ENCODE peak calls at places on chromosomes 16 and 17, in four cellular contexts. One of them, this sample, is unnamed.

GRCh38 chr17:67137026-67137370 is 92.6 kb downstream of the CACNG1 start:
- DNase-seq in HepG2: no peak
- DNase-seq in HCT116: no peak
- DNase-seq in K562: no peak
- DNase-seq in this sample: no peak

GRCh38 chr17:2780931-2781454 is 15.2 kb upstream of the RAP1GAP2 start:
- DNase-seq in HepG2: no peak
- DNase-seq in HCT116: no peak
- DNase-seq in K562: no peak
- DNase-seq in this sample: no peak

GRCh38 chr17:358491-359133 is 6.0 kb upstream of the RPH3AL start:
- DNase-seq in HepG2: no peak
- DNase-seq in K562: no peak
- DNase-seq in HCT116: no peak
- DNase-seq in this sample: no peak

GRCh38 chr16:68273459-68273858 is 9.1 kb downstream of the SLC7A6 start:
- DNase-seq in K562: no peak
- DNase-seq in HCT116: no peak
- DNase-seq in HepG2: no peak
- DNase-seq in this sample: no peak

GRCh38 chr16:79164378-79164720 is 436.2 kb downstream of the MAF start:
- DNase-seq in K562: no peak
- DNase-seq in HepG2: no peak
- DNase-seq in HCT116: no peak
- DNase-seq in this sample: no peak

GRCh38 chr16:58329147-58329546 is 34.3 kb upstream of the PRSS54 start:
- DNase-seq in K562: no peak
- DNase-seq in HepG2: no peak
- DNase-seq in HCT116: no peak
- DNase-seq in this sample: no peak

GRCh38 chr17:35730400-35731005 is 936 bp upstream of the RASL10B start:
- DNase-seq in HCT116: no peak
- DNase-seq in HepG2: no peak
- DNase-seq in K562: no peak
- DNase-seq in this sample: no peak

GRCh38 chr16:83066881-83067280 is 440.1 kb downstream of the CDH13 start:
- DNase-seq in K562: no peak
- DNase-seq in HepG2: no peak
- DNase-seq in HCT116: no peak
- DNase-seq in this sample: no peak

GRCh38 chr16:15961060-15961511 is 11.7 kb downstream of the ABCC1 start:
- DNase-seq in HepG2: no peak
- DNase-seq in K562: no peak
- DNase-seq in HCT116: no peak
- DNase-seq in this sample: no peak

GRCh38 chr16:89918453-89919347 is at the start of gene MC1R:
- DNase-seq in HCT116: peak; percentile 26
- DNase-seq in HepG2: peak; percentile 88
- DNase-seq in K562: peak; percentile 88
- DNase-seq in this sample: no peak

GRCh38 chr16:6317924-6318323 is 1014.7 kb upstream of the RBFOX1 start:
- DNase-seq in K562: no peak
- DNase-seq in HepG2: no peak
- DNase-seq in HCT116: no peak
- DNase-seq in this sample: no peak

GRCh38 chr17:17387461-17388362 is 84.5 kb downstream of the NT5M start:
- DNase-seq in HepG2: peak; percentile 77
- DNase-seq in HCT116: peak; percentile 90
- DNase-seq in K562: peak; percentile 52
- DNase-seq in this sample: no peak

GRCh38 chr16:86961133-86961720 is 356.0 kb downstream of the C16orf95 start:
- DNase-seq in HepG2: no peak
- DNase-seq in K562: no peak
- DNase-seq in HCT116: no peak
- DNase-seq in this sample: no peak

GRCh38 chr17:49646391-49647255 is 31.3 kb downstream of the SPOP start:
- DNase-seq in HCT116: peak; percentile 68
- DNase-seq in K562: no peak
- DNase-seq in HepG2: peak; percentile 23
- DNase-seq in this sample: peak; percentile 69

GRCh38 chr16:10876799-10877341 is at the start of gene CIITA:
- DNase-seq in K562: no peak
- DNase-seq in HCT116: peak; percentile 81
- DNase-seq in HepG2: no peak
- DNase-seq in this sample: peak; percentile 17

GRCh38 chr16:85328665-85329058 is 216.4 kb upstream of the CIBAR2 start:
- DNase-seq in HCT116: no peak
- DNase-seq in K562: peak; percentile 67
- DNase-seq in HepG2: no peak
- DNase-seq in this sample: no peak

GRCh38 chr16:85986931-85987749 is 88.2 kb downstream of the IRF8 start:
- DNase-seq in K562: no peak
- DNase-seq in HepG2: peak; percentile 12
- DNase-seq in HCT116: no peak
- DNase-seq in this sample: no peak

GRCh38 chr17:73746314-73747073 is 102.2 kb upstream of the SDK2 start:
- DNase-seq in HepG2: no peak
- DNase-seq in HCT116: no peak
- DNase-seq in K562: no peak
- DNase-seq in this sample: no peak

GRCh38 chr17:57294629-57295501 is 38.5 kb downstream of the MSI2 start:
- DNase-seq in HCT116: peak; percentile 94
- DNase-seq in K562: no peak
- DNase-seq in HepG2: peak; percentile 21
- DNase-seq in this sample: no peak

GRCh38 chr16:10583269-10583668 is 2.9 kb upstream of the EMP2 start:
- DNase-seq in K562: no peak
- DNase-seq in HepG2: no peak
- DNase-seq in HCT116: no peak
- DNase-seq in this sample: no peak

GRCh38 chr16:5925850-5926249 is 828.3 kb upstream of the EEF2KMT start:
- DNase-seq in HCT116: no peak
- DNase-seq in K562: no peak
- DNase-seq in HepG2: no peak
- DNase-seq in this sample: no peak

GRCh38 chr16:73068546-73069401 is 20.8 kb upstream of the ZFHX3 start:
- DNase-seq in HepG2: peak; percentile 63
- DNase-seq in K562: no peak
- DNase-seq in HCT116: no peak
- DNase-seq in this sample: no peak

GRCh38 chr16:88077328-88078108 is 126.3 kb downstream of the BANP start:
- DNase-seq in HCT116: no peak
- DNase-seq in HepG2: no peak
- DNase-seq in K562: no peak
- DNase-seq in this sample: no peak

GRCh38 chr16:59611556-59611955 is 877.4 kb upstream of the GOT2 start:
- DNase-seq in HCT116: no peak
- DNase-seq in HepG2: no peak
- DNase-seq in K562: no peak
- DNase-seq in this sample: no peak

GRCh38 chr16:1244881-1245280 is 4.4 kb downstream of the TPSAB1 start:
- DNase-seq in HCT116: no peak
- DNase-seq in HepG2: no peak
- DNase-seq in K562: no peak
- DNase-seq in this sample: no peak

GRCh38 chr17:62627219-62627903 is at the start of gene MRC2:
- DNase-seq in HepG2: no peak
- DNase-seq in HCT116: peak; percentile 31
- DNase-seq in K562: peak; percentile 76
- DNase-seq in this sample: no peak

GRCh38 chr16:3652373-3653037 is 2.0 kb upstream of the DNASE1 start:
- DNase-seq in K562: no peak
- DNase-seq in HepG2: peak; percentile 47
- DNase-seq in HCT116: no peak
- DNase-seq in this sample: no peak

GRCh38 chr17:73142763-73143395 is 21.9 kb upstream of the SSTR2 start:
- DNase-seq in HCT116: no peak
- DNase-seq in K562: no peak
- DNase-seq in HepG2: no peak
- DNase-seq in this sample: no peak

GRCh38 chr16:67750466-67750865 is 31.4 kb upstream of the GFOD2 start:
- DNase-seq in HepG2: no peak
- DNase-seq in HCT116: no peak
- DNase-seq in K562: no peak
- DNase-seq in this sample: no peak

GRCh38 chr17:31392856-31393748 is 1.6 kb downstream of the RAB11FIP4 start:
- DNase-seq in K562: no peak
- DNase-seq in HCT116: no peak
- DNase-seq in HepG2: no peak
- DNase-seq in this sample: no peak

GRCh38 chr17:31393749-31394146 is 2.3 kb downstream of the RAB11FIP4 start:
- DNase-seq in K562: no peak
- DNase-seq in HepG2: no peak
- DNase-seq in HCT116: no peak
- DNase-seq in this sample: no peak

GRCh38 chr17:31397256-31397939 is 5.9 kb downstream of the RAB11FIP4 start:
- DNase-seq in HepG2: no peak
- DNase-seq in HCT116: no peak
- DNase-seq in K562: no peak
- DNase-seq in this sample: no peak

GRCh38 chr17:31392002-31392855 is 754 bp downstream of the RAB11FIP4 start:
- DNase-seq in HepG2: no peak
- DNase-seq in HCT116: no peak
- DNase-seq in K562: no peak
- DNase-seq in this sample: no peak

GRCh38 chr17:31394544-31394943 is 3.1 kb downstream of the RAB11FIP4 start:
- DNase-seq in HCT116: no peak
- DNase-seq in K562: peak; percentile 73
- DNase-seq in HepG2: peak; percentile 56
- DNase-seq in this sample: no peak
- TF ChIP-seq SIN3A in HCT116: no peak
- TF ChIP-seq SIN3A in K562: no peak
- TF ChIP-seq SIN3A in HepG2: peak; percentile 49
- TF ChIP-seq SIN3A in this sample: no peak

GRCh38 chr17:12201294-12201693 is 180.6 kb downstream of the MAP2K4 start:
- DNase-seq in K562: no peak
- DNase-seq in HCT116: no peak
- DNase-seq in HepG2: no peak
- DNase-seq in this sample: no peak

GRCh38 chr17:12193336-12193735 is 172.7 kb downstream of the MAP2K4 start:
- DNase-seq in HCT116: no peak
- DNase-seq in K562: no peak
- DNase-seq in HepG2: no peak
- DNase-seq in this sample: no peak

DNA sequence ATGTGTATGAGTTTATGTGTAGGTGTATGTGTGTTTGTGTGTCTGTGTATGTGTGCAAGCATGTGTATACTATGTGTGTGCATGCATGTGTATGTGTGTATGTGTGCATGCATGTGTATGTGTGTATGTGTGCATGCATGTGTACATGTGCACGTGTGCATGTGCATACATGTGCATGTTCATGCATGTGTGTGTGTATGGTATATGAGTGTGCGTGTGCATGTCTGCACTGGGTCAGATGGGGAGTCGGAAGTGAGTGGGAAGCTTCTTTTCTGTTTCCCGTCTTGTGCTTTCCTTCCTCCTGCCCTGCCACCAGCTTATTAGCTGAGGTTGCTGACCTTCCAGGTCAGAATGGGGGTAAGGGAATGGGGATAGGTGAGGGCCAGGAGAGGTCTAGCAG is 174.7 kb downstream of the MAP2K4 start:
- DNase-seq in HepG2: no peak
- DNase-seq in K562: no peak
- DNase-seq in HCT116: no peak
- DNase-seq in this sample: no peak
- TF ChIP-seq TCF7L2 in HepG2: no peak
- TF ChIP-seq TCF7L2 in K562: no peak
- TF ChIP-seq TCF7L2 in HCT116: no peak
- TF ChIP-seq TCF7L2 in this sample: no peak

DNA sequence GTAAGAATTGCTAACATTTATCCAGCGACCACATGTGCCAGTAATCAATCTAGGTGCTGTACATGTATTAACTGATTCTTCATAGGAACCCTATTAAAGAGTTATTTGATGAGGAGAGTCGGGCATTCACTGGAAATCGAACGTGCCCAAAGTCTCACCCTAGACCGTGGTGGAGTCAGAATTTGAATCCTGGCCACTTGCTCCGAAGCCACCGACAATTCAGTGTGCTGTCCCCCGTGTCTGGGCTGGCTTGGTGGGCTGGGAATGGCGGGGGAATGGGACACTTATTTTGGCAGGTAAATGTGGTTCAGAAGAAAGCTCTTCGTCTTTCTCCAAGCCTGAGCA is 707 bp upstream of the KSR1 start:
- DNase-seq in HepG2: no peak
- DNase-seq in K562: no peak
- DNase-seq in HCT116: no peak
- DNase-seq in this sample: no peak
- TF ChIP-seq REST in HepG2: no peak
- TF ChIP-seq REST in K562: no peak
- TF ChIP-seq REST in HCT116: no peak
- TF ChIP-seq REST in this sample: no peak

DNA sequence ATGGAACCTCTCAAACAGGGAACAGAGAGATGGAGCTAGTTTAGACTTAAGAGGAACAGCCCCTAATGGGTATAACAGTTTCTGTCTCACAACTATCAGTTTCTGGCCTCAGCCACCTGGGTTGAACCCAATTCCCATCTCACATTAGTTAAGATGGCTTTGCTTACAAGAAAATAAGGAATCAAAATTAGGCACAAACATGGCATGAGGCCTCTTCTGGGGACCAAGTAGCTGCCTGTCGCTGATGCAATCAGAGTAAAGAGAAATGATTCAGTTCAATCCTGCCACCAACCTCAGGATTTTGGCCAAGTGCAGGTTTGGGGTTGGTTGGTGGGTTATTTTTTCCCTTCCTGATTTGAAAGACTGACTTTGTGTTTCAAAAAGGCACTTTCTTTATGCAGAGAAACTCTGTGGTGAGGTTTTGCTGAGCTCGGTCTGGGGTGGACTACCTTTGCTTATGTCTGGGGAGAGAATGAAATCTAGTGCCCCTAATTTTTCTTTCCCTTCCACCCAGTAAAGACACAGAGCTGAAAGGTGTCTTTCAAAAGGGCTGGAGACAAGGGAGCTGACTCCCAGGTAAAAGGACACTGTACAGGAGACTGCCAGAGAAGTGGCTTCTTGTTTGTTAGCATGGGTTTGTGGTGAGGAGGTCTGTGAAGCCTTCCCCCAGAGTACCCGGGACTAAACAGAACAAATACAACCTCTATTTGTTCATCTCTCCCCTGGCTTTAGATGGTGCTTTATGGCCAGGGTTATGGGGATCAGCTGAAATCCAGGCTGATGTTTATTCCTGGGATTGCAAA is 44.8 kb upstream of the NFAT5 start:
- DNase-seq in HepG2: peak; percentile 92
- DNase-seq in K562: no peak
- DNase-seq in HCT116: no peak
- DNase-seq in this sample: no peak
- TF ChIP-seq SIN3A in HepG2: no peak
- TF ChIP-seq SIN3A in K562: no peak
- TF ChIP-seq SIN3A in HCT116: no peak
- TF ChIP-seq SIN3A in this sample: no peak

This sample was measured in Panc1.